ENCODE peak calls at places on chromosomes 2 and 18, in eight cellular contexts. One of them, this sample, is unnamed.

GRCh38 chr2:151021747-151022450 is 239.8 kb downstream of the RBM43 start:
- DNase-seq in amniotic stem cell: no peak
- DNase-seq in GF-D8: no peak
- DNase-seq in HTR-8/SVneo: no peak
- DNase-seq in skeletal muscle cell: no peak
- DNase-seq in stimulated activated naive CD8-positive, alpha-beta T cell treated with anti-CD3 and anti-CD28 coated beads, Interleukin-15, amount 100 ng/mL, for 72 hours: no peak
- DNase-seq in stimulated activated CD8-positive, alpha-beta memory T cell treated with anti-CD3 and anti-CD28 coated beads, Interleukin-15, amount 100 ng/mL, for 48 hours: no peak
- DNase-seq in anterior cingulate cortex: no peak
- DNase-seq in this sample: no peak

GRCh38 chr2:185643434-185643833 is 95.2 kb upstream of the FSIP2 start:
- DNase-seq in amniotic stem cell: no peak
- DNase-seq in GF-D8: no peak
- DNase-seq in HTR-8/SVneo: no peak
- DNase-seq in skeletal muscle cell: no peak
- DNase-seq in stimulated activated naive CD8-positive, alpha-beta T cell treated with anti-CD3 and anti-CD28 coated beads, Interleukin-15, amount 100 ng/mL, for 72 hours: no peak
- DNase-seq in stimulated activated CD8-positive, alpha-beta memory T cell treated with anti-CD3 and anti-CD28 coated beads, Interleukin-15, amount 100 ng/mL, for 48 hours: no peak
- DNase-seq in anterior cingulate cortex: no peak
- DNase-seq in this sample: no peak

GRCh38 chr2:1864981-1865421 is 120.7 kb upstream of the PXDN start:
- DNase-seq in amniotic stem cell: no peak
- DNase-seq in GF-D8: no peak
- DNase-seq in HTR-8/SVneo: no peak
- DNase-seq in skeletal muscle cell: no peak
- DNase-seq in stimulated activated naive CD8-positive, alpha-beta T cell treated with anti-CD3 and anti-CD28 coated beads, Interleukin-15, amount 100 ng/mL, for 72 hours: no peak
- DNase-seq in stimulated activated CD8-positive, alpha-beta memory T cell treated with anti-CD3 and anti-CD28 coated beads, Interleukin-15, amount 100 ng/mL, for 48 hours: no peak
- DNase-seq in anterior cingulate cortex: no peak
- DNase-seq in this sample: no peak

GRCh38 chr2:237955640-237956401 is 11.0 kb upstream of the UBE2F start:
- DNase-seq in amniotic stem cell: no peak
- DNase-seq in GF-D8: no peak
- DNase-seq in HTR-8/SVneo: no peak
- DNase-seq in skeletal muscle cell: no peak
- DNase-seq in stimulated activated naive CD8-positive, alpha-beta T cell treated with anti-CD3 and anti-CD28 coated beads, Interleukin-15, amount 100 ng/mL, for 72 hours: no peak
- DNase-seq in stimulated activated CD8-positive, alpha-beta memory T cell treated with anti-CD3 and anti-CD28 coated beads, Interleukin-15, amount 100 ng/mL, for 48 hours: no peak
- DNase-seq in anterior cingulate cortex: no peak
- DNase-seq in this sample: no peak

GRCh38 chr2:2873450-2873811 is 504.2 kb downstream of the EIPR1 start:
- DNase-seq in amniotic stem cell: no peak
- DNase-seq in GF-D8: no peak
- DNase-seq in HTR-8/SVneo: no peak
- DNase-seq in skeletal muscle cell: no peak
- DNase-seq in stimulated activated naive CD8-positive, alpha-beta T cell treated with anti-CD3 and anti-CD28 coated beads, Interleukin-15, amount 100 ng/mL, for 72 hours: no peak
- DNase-seq in stimulated activated CD8-positive, alpha-beta memory T cell treated with anti-CD3 and anti-CD28 coated beads, Interleukin-15, amount 100 ng/mL, for 48 hours: no peak
- DNase-seq in anterior cingulate cortex: no peak
- DNase-seq in this sample: no peak

GRCh38 chr2:8906208-8906607 is 68.8 kb upstream of the KIDINS220 start:
- DNase-seq in amniotic stem cell: no peak
- DNase-seq in GF-D8: no peak
- DNase-seq in HTR-8/SVneo: peak; percentile 25
- DNase-seq in skeletal muscle cell: peak; percentile 2
- DNase-seq in stimulated activated naive CD8-positive, alpha-beta T cell treated with anti-CD3 and anti-CD28 coated beads, Interleukin-15, amount 100 ng/mL, for 72 hours: no peak
- DNase-seq in stimulated activated CD8-positive, alpha-beta memory T cell treated with anti-CD3 and anti-CD28 coated beads, Interleukin-15, amount 100 ng/mL, for 48 hours: peak; percentile 0
- DNase-seq in anterior cingulate cortex: no peak
- DNase-seq in this sample: no peak

GRCh38 chr2:181937473-181937872 is 45.9 kb downstream of the ITPRID2 start:
- DNase-seq in amniotic stem cell: no peak
- DNase-seq in GF-D8: peak; percentile 85
- DNase-seq in HTR-8/SVneo: no peak
- DNase-seq in skeletal muscle cell: no peak
- DNase-seq in stimulated activated naive CD8-positive, alpha-beta T cell treated with anti-CD3 and anti-CD28 coated beads, Interleukin-15, amount 100 ng/mL, for 72 hours: no peak
- DNase-seq in stimulated activated CD8-positive, alpha-beta memory T cell treated with anti-CD3 and anti-CD28 coated beads, Interleukin-15, amount 100 ng/mL, for 48 hours: no peak
- DNase-seq in anterior cingulate cortex: no peak
- DNase-seq in this sample: no peak

GRCh38 chr2:187415449-187415848 is 32.6 kb downstream of the CALCRL start:
- DNase-seq in amniotic stem cell: no peak
- DNase-seq in GF-D8: no peak
- DNase-seq in HTR-8/SVneo: no peak
- DNase-seq in skeletal muscle cell: no peak
- DNase-seq in stimulated activated naive CD8-positive, alpha-beta T cell treated with anti-CD3 and anti-CD28 coated beads, Interleukin-15, amount 100 ng/mL, for 72 hours: no peak
- DNase-seq in stimulated activated CD8-positive, alpha-beta memory T cell treated with anti-CD3 and anti-CD28 coated beads, Interleukin-15, amount 100 ng/mL, for 48 hours: no peak
- DNase-seq in anterior cingulate cortex: no peak
- DNase-seq in this sample: no peak

GRCh38 chr18:8997634-8998033 is 104.9 kb upstream of the NDUFV2 start:
- DNase-seq in amniotic stem cell: no peak
- DNase-seq in GF-D8: no peak
- DNase-seq in HTR-8/SVneo: no peak
- DNase-seq in skeletal muscle cell: no peak
- DNase-seq in stimulated activated naive CD8-positive, alpha-beta T cell treated with anti-CD3 and anti-CD28 coated beads, Interleukin-15, amount 100 ng/mL, for 72 hours: no peak
- DNase-seq in stimulated activated CD8-positive, alpha-beta memory T cell treated with anti-CD3 and anti-CD28 coated beads, Interleukin-15, amount 100 ng/mL, for 48 hours: no peak
- DNase-seq in anterior cingulate cortex: no peak
- DNase-seq in this sample: no peak

GRCh38 chr2:128636802-128637147 is 318.1 kb upstream of the HS6ST1 start:
- DNase-seq in amniotic stem cell: no peak
- DNase-seq in GF-D8: no peak
- DNase-seq in HTR-8/SVneo: no peak
- DNase-seq in skeletal muscle cell: no peak
- DNase-seq in stimulated activated naive CD8-positive, alpha-beta T cell treated with anti-CD3 and anti-CD28 coated beads, Interleukin-15, amount 100 ng/mL, for 72 hours: no peak
- DNase-seq in stimulated activated CD8-positive, alpha-beta memory T cell treated with anti-CD3 and anti-CD28 coated beads, Interleukin-15, amount 100 ng/mL, for 48 hours: no peak
- DNase-seq in anterior cingulate cortex: no peak
- DNase-seq in this sample: no peak

GRCh38 chr2:177633111-177633510 is 240.5 kb downstream of the AGPS start:
- DNase-seq in amniotic stem cell: no peak
- DNase-seq in GF-D8: no peak
- DNase-seq in HTR-8/SVneo: no peak
- DNase-seq in skeletal muscle cell: no peak
- DNase-seq in stimulated activated naive CD8-positive, alpha-beta T cell treated with anti-CD3 and anti-CD28 coated beads, Interleukin-15, amount 100 ng/mL, for 72 hours: no peak
- DNase-seq in stimulated activated CD8-positive, alpha-beta memory T cell treated with anti-CD3 and anti-CD28 coated beads, Interleukin-15, amount 100 ng/mL, for 48 hours: no peak
- DNase-seq in anterior cingulate cortex: no peak
- DNase-seq in this sample: no peak

GRCh38 chr2:51526766-51527165 is 494.8 kb upstream of the NRXN1 start:
- DNase-seq in amniotic stem cell: no peak
- DNase-seq in GF-D8: no peak
- DNase-seq in HTR-8/SVneo: no peak
- DNase-seq in skeletal muscle cell: no peak
- DNase-seq in stimulated activated naive CD8-positive, alpha-beta T cell treated with anti-CD3 and anti-CD28 coated beads, Interleukin-15, amount 100 ng/mL, for 72 hours: no peak
- DNase-seq in stimulated activated CD8-positive, alpha-beta memory T cell treated with anti-CD3 and anti-CD28 coated beads, Interleukin-15, amount 100 ng/mL, for 48 hours: no peak
- DNase-seq in anterior cingulate cortex: no peak
- DNase-seq in this sample: no peak

GRCh38 chr2:208939852-208940251 is 484.0 kb upstream of the MAP2 start:
- DNase-seq in amniotic stem cell: no peak
- DNase-seq in GF-D8: no peak
- DNase-seq in HTR-8/SVneo: no peak
- DNase-seq in skeletal muscle cell: no peak
- DNase-seq in stimulated activated naive CD8-positive, alpha-beta T cell treated with anti-CD3 and anti-CD28 coated beads, Interleukin-15, amount 100 ng/mL, for 72 hours: no peak
- DNase-seq in stimulated activated CD8-positive, alpha-beta memory T cell treated with anti-CD3 and anti-CD28 coated beads, Interleukin-15, amount 100 ng/mL, for 48 hours: no peak
- DNase-seq in anterior cingulate cortex: no peak
- DNase-seq in this sample: no peak

GRCh38 chr18:49664086-49664890 is 102.4 kb downstream of the LIPG start:
- DNase-seq in amniotic stem cell: no peak
- DNase-seq in GF-D8: no peak
- DNase-seq in HTR-8/SVneo: no peak
- DNase-seq in skeletal muscle cell: no peak
- DNase-seq in stimulated activated naive CD8-positive, alpha-beta T cell treated with anti-CD3 and anti-CD28 coated beads, Interleukin-15, amount 100 ng/mL, for 72 hours: no peak
- DNase-seq in stimulated activated CD8-positive, alpha-beta memory T cell treated with anti-CD3 and anti-CD28 coated beads, Interleukin-15, amount 100 ng/mL, for 48 hours: no peak
- DNase-seq in anterior cingulate cortex: no peak
- DNase-seq in this sample: peak; percentile 34

GRCh38 chr2:200247494-200247893 is 59.0 kb upstream of the SPATS2L start:
- DNase-seq in amniotic stem cell: no peak
- DNase-seq in GF-D8: no peak
- DNase-seq in HTR-8/SVneo: no peak
- DNase-seq in skeletal muscle cell: no peak
- DNase-seq in stimulated activated naive CD8-positive, alpha-beta T cell treated with anti-CD3 and anti-CD28 coated beads, Interleukin-15, amount 100 ng/mL, for 72 hours: no peak
- DNase-seq in stimulated activated CD8-positive, alpha-beta memory T cell treated with anti-CD3 and anti-CD28 coated beads, Interleukin-15, amount 100 ng/mL, for 48 hours: no peak
- DNase-seq in anterior cingulate cortex: no peak
- DNase-seq in this sample: no peak

GRCh38 chr18:39235118-39235719 is 1669.6 kb upstream of the CELF4 start:
- DNase-seq in amniotic stem cell: no peak
- DNase-seq in GF-D8: no peak
- DNase-seq in HTR-8/SVneo: no peak
- DNase-seq in skeletal muscle cell: no peak
- DNase-seq in stimulated activated naive CD8-positive, alpha-beta T cell treated with anti-CD3 and anti-CD28 coated beads, Interleukin-15, amount 100 ng/mL, for 72 hours: no peak
- DNase-seq in stimulated activated CD8-positive, alpha-beta memory T cell treated with anti-CD3 and anti-CD28 coated beads, Interleukin-15, amount 100 ng/mL, for 48 hours: no peak
- DNase-seq in anterior cingulate cortex: no peak
- DNase-seq in this sample: no peak

GRCh38 chr2:205947621-205948495 is 138.1 kb downstream of the INO80D start:
- DNase-seq in amniotic stem cell: peak; percentile 46
- DNase-seq in GF-D8: no peak
- DNase-seq in HTR-8/SVneo: peak; percentile 73
- DNase-seq in skeletal muscle cell: peak; percentile 76
- DNase-seq in stimulated activated naive CD8-positive, alpha-beta T cell treated with anti-CD3 and anti-CD28 coated beads, Interleukin-15, amount 100 ng/mL, for 72 hours: peak; percentile 48
- DNase-seq in stimulated activated CD8-positive, alpha-beta memory T cell treated with anti-CD3 and anti-CD28 coated beads, Interleukin-15, amount 100 ng/mL, for 48 hours: peak; percentile 21
- DNase-seq in anterior cingulate cortex: peak; percentile 16
- DNase-seq in this sample: peak; percentile 62

GRCh38 chr18:13544953-13545352 is 181.4 kb downstream of the FAM210A start:
- DNase-seq in amniotic stem cell: no peak
- DNase-seq in GF-D8: no peak
- DNase-seq in HTR-8/SVneo: no peak
- DNase-seq in skeletal muscle cell: no peak
- DNase-seq in stimulated activated naive CD8-positive, alpha-beta T cell treated with anti-CD3 and anti-CD28 coated beads, Interleukin-15, amount 100 ng/mL, for 72 hours: no peak
- DNase-seq in stimulated activated CD8-positive, alpha-beta memory T cell treated with anti-CD3 and anti-CD28 coated beads, Interleukin-15, amount 100 ng/mL, for 48 hours: no peak
- DNase-seq in anterior cingulate cortex: no peak
- DNase-seq in this sample: no peak

GRCh38 chr2:148299616-148300015 is 278.7 kb downstream of the MBD5 start:
- DNase-seq in amniotic stem cell: no peak
- DNase-seq in GF-D8: no peak
- DNase-seq in HTR-8/SVneo: no peak
- DNase-seq in skeletal muscle cell: no peak
- DNase-seq in stimulated activated naive CD8-positive, alpha-beta T cell treated with anti-CD3 and anti-CD28 coated beads, Interleukin-15, amount 100 ng/mL, for 72 hours: no peak
- DNase-seq in stimulated activated CD8-positive, alpha-beta memory T cell treated with anti-CD3 and anti-CD28 coated beads, Interleukin-15, amount 100 ng/mL, for 48 hours: no peak
- DNase-seq in anterior cingulate cortex: no peak
- DNase-seq in this sample: no peak

GRCh38 chr2:58054264-58054663 is 7.7 kb downstream of the VRK2 start:
- DNase-seq in amniotic stem cell: no peak
- DNase-seq in GF-D8: peak; percentile 65
- DNase-seq in HTR-8/SVneo: no peak
- DNase-seq in skeletal muscle cell: no peak
- DNase-seq in stimulated activated naive CD8-positive, alpha-beta T cell treated with anti-CD3 and anti-CD28 coated beads, Interleukin-15, amount 100 ng/mL, for 72 hours: no peak
- DNase-seq in stimulated activated CD8-positive, alpha-beta memory T cell treated with anti-CD3 and anti-CD28 coated beads, Interleukin-15, amount 100 ng/mL, for 48 hours: no peak
- DNase-seq in anterior cingulate cortex: no peak
- DNase-seq in this sample: no peak

GRCh38 chr2:227325824-227326195 is 759 bp downstream of the MFF start:
- DNase-seq in amniotic stem cell: peak; percentile 10
- DNase-seq in GF-D8: peak; percentile 22
- DNase-seq in HTR-8/SVneo: peak; percentile 38
- DNase-seq in skeletal muscle cell: no peak
- DNase-seq in stimulated activated naive CD8-positive, alpha-beta T cell treated with anti-CD3 and anti-CD28 coated beads, Interleukin-15, amount 100 ng/mL, for 72 hours: no peak
- DNase-seq in stimulated activated CD8-positive, alpha-beta memory T cell treated with anti-CD3 and anti-CD28 coated beads, Interleukin-15, amount 100 ng/mL, for 48 hours: no peak
- DNase-seq in anterior cingulate cortex: peak; percentile 23
- DNase-seq in this sample: no peak

GRCh38 chr2:20189299-20189931 is 35.5 kb downstream of the SDC1 start:
- DNase-seq in amniotic stem cell: no peak
- DNase-seq in GF-D8: no peak
- DNase-seq in HTR-8/SVneo: no peak
- DNase-seq in skeletal muscle cell: no peak
- DNase-seq in stimulated activated naive CD8-positive, alpha-beta T cell treated with anti-CD3 and anti-CD28 coated beads, Interleukin-15, amount 100 ng/mL, for 72 hours: no peak
- DNase-seq in stimulated activated CD8-positive, alpha-beta memory T cell treated with anti-CD3 and anti-CD28 coated beads, Interleukin-15, amount 100 ng/mL, for 48 hours: no peak
- DNase-seq in anterior cingulate cortex: no peak
- DNase-seq in this sample: no peak

GRCh38 chr2:73292906-73293533 is 328 bp downstream of the EGR4 start:
- DNase-seq in amniotic stem cell: no peak
- DNase-seq in GF-D8: no peak
- DNase-seq in HTR-8/SVneo: no peak
- DNase-seq in skeletal muscle cell: no peak
- DNase-seq in stimulated activated naive CD8-positive, alpha-beta T cell treated with anti-CD3 and anti-CD28 coated beads, Interleukin-15, amount 100 ng/mL, for 72 hours: peak; percentile 20
- DNase-seq in stimulated activated CD8-positive, alpha-beta memory T cell treated with anti-CD3 and anti-CD28 coated beads, Interleukin-15, amount 100 ng/mL, for 48 hours: no peak
- DNase-seq in anterior cingulate cortex: no peak
- DNase-seq in this sample: no peak

GRCh38 chr2:53490659-53491058 is 276.9 kb upstream of the CHAC2 start:
- DNase-seq in amniotic stem cell: no peak
- DNase-seq in GF-D8: no peak
- DNase-seq in HTR-8/SVneo: no peak
- DNase-seq in skeletal muscle cell: peak; percentile 24
- DNase-seq in stimulated activated naive CD8-positive, alpha-beta T cell treated with anti-CD3 and anti-CD28 coated beads, Interleukin-15, amount 100 ng/mL, for 72 hours: no peak
- DNase-seq in stimulated activated CD8-positive, alpha-beta memory T cell treated with anti-CD3 and anti-CD28 coated beads, Interleukin-15, amount 100 ng/mL, for 48 hours: no peak
- DNase-seq in anterior cingulate cortex: peak; percentile 64
- DNase-seq in this sample: no peak

GRCh38 chr2:7567646-7568045 is 650.4 kb downstream of the RNF144A start:
- DNase-seq in amniotic stem cell: no peak
- DNase-seq in GF-D8: no peak
- DNase-seq in HTR-8/SVneo: no peak
- DNase-seq in skeletal muscle cell: no peak
- DNase-seq in stimulated activated naive CD8-positive, alpha-beta T cell treated with anti-CD3 and anti-CD28 coated beads, Interleukin-15, amount 100 ng/mL, for 72 hours: peak; percentile 76
- DNase-seq in stimulated activated CD8-positive, alpha-beta memory T cell treated with anti-CD3 and anti-CD28 coated beads, Interleukin-15, amount 100 ng/mL, for 48 hours: peak; percentile 72
- DNase-seq in anterior cingulate cortex: no peak
- DNase-seq in this sample: no peak

GRCh38 chr18:50113726-50114125 is 81.2 kb downstream of the MYO5B start:
- DNase-seq in amniotic stem cell: no peak
- DNase-seq in GF-D8: no peak
- DNase-seq in HTR-8/SVneo: no peak
- DNase-seq in skeletal muscle cell: no peak
- DNase-seq in stimulated activated naive CD8-positive, alpha-beta T cell treated with anti-CD3 and anti-CD28 coated beads, Interleukin-15, amount 100 ng/mL, for 72 hours: no peak
- DNase-seq in stimulated activated CD8-positive, alpha-beta memory T cell treated with anti-CD3 and anti-CD28 coated beads, Interleukin-15, amount 100 ng/mL, for 48 hours: no peak
- DNase-seq in anterior cingulate cortex: no peak
- DNase-seq in this sample: no peak

GRCh38 chr2:104504331-104505073 is 349.4 kb upstream of the POU3F3 start:
- DNase-seq in amniotic stem cell: no peak
- DNase-seq in GF-D8: no peak
- DNase-seq in HTR-8/SVneo: no peak
- DNase-seq in skeletal muscle cell: no peak
- DNase-seq in stimulated activated naive CD8-positive, alpha-beta T cell treated with anti-CD3 and anti-CD28 coated beads, Interleukin-15, amount 100 ng/mL, for 72 hours: no peak
- DNase-seq in stimulated activated CD8-positive, alpha-beta memory T cell treated with anti-CD3 and anti-CD28 coated beads, Interleukin-15, amount 100 ng/mL, for 48 hours: no peak
- DNase-seq in anterior cingulate cortex: no peak
- DNase-seq in this sample: no peak

GRCh38 chr2:240739797-240740196 is 48.1 kb downstream of the AQP12A start:
- DNase-seq in amniotic stem cell: no peak
- DNase-seq in GF-D8: no peak
- DNase-seq in HTR-8/SVneo: no peak
- DNase-seq in skeletal muscle cell: no peak
- DNase-seq in stimulated activated naive CD8-positive, alpha-beta T cell treated with anti-CD3 and anti-CD28 coated beads, Interleukin-15, amount 100 ng/mL, for 72 hours: no peak
- DNase-seq in stimulated activated CD8-positive, alpha-beta memory T cell treated with anti-CD3 and anti-CD28 coated beads, Interleukin-15, amount 100 ng/mL, for 48 hours: peak; percentile 12
- DNase-seq in anterior cingulate cortex: no peak
- DNase-seq in this sample: no peak

GRCh38 chr2:240204431-240205276 is 64.2 kb upstream of the OTOS start:
- DNase-seq in amniotic stem cell: no peak
- DNase-seq in GF-D8: no peak
- DNase-seq in HTR-8/SVneo: no peak
- DNase-seq in skeletal muscle cell: no peak
- DNase-seq in stimulated activated naive CD8-positive, alpha-beta T cell treated with anti-CD3 and anti-CD28 coated beads, Interleukin-15, amount 100 ng/mL, for 72 hours: no peak
- DNase-seq in stimulated activated CD8-positive, alpha-beta memory T cell treated with anti-CD3 and anti-CD28 coated beads, Interleukin-15, amount 100 ng/mL, for 48 hours: no peak
- DNase-seq in anterior cingulate cortex: no peak
- DNase-seq in this sample: no peak

GRCh38 chr2:11248-11941 is 34.9 kb downstream of the FAM110C start:
- DNase-seq in amniotic stem cell: peak; percentile 2
- DNase-seq in GF-D8: no peak
- DNase-seq in HTR-8/SVneo: no peak
- DNase-seq in skeletal muscle cell: no peak
- DNase-seq in stimulated activated naive CD8-positive, alpha-beta T cell treated with anti-CD3 and anti-CD28 coated beads, Interleukin-15, amount 100 ng/mL, for 72 hours: peak; percentile 55
- DNase-seq in stimulated activated CD8-positive, alpha-beta memory T cell treated with anti-CD3 and anti-CD28 coated beads, Interleukin-15, amount 100 ng/mL, for 48 hours: peak; percentile 72
- DNase-seq in anterior cingulate cortex: no peak
- DNase-seq in this sample: peak; percentile 33

GRCh38 chr2:69097148-69097610 is 84.2 kb downstream of the ANTXR1 start:
- DNase-seq in amniotic stem cell: no peak
- DNase-seq in GF-D8: no peak
- DNase-seq in HTR-8/SVneo: no peak
- DNase-seq in skeletal muscle cell: no peak
- DNase-seq in stimulated activated naive CD8-positive, alpha-beta T cell treated with anti-CD3 and anti-CD28 coated beads, Interleukin-15, amount 100 ng/mL, for 72 hours: no peak
- DNase-seq in stimulated activated CD8-positive, alpha-beta memory T cell treated with anti-CD3 and anti-CD28 coated beads, Interleukin-15, amount 100 ng/mL, for 48 hours: no peak
- DNase-seq in anterior cingulate cortex: no peak
- DNase-seq in this sample: no peak

GRCh38 chr2:65728477-65729180 is 296.2 kb upstream of the SPRED2 start:
- DNase-seq in amniotic stem cell: no peak
- DNase-seq in GF-D8: no peak
- DNase-seq in HTR-8/SVneo: no peak
- DNase-seq in skeletal muscle cell: no peak
- DNase-seq in stimulated activated naive CD8-positive, alpha-beta T cell treated with anti-CD3 and anti-CD28 coated beads, Interleukin-15, amount 100 ng/mL, for 72 hours: no peak
- DNase-seq in stimulated activated CD8-positive, alpha-beta memory T cell treated with anti-CD3 and anti-CD28 coated beads, Interleukin-15, amount 100 ng/mL, for 48 hours: no peak
- DNase-seq in anterior cingulate cortex: no peak
- DNase-seq in this sample: peak; percentile 47

GRCh38 chr2:9779572-9780264 is 63.6 kb upstream of the TAF1B start:
- DNase-seq in amniotic stem cell: no peak
- DNase-seq in GF-D8: peak; percentile 40
- DNase-seq in HTR-8/SVneo: no peak
- DNase-seq in skeletal muscle cell: no peak
- DNase-seq in stimulated activated naive CD8-positive, alpha-beta T cell treated with anti-CD3 and anti-CD28 coated beads, Interleukin-15, amount 100 ng/mL, for 72 hours: peak; percentile 49
- DNase-seq in stimulated activated CD8-positive, alpha-beta memory T cell treated with anti-CD3 and anti-CD28 coated beads, Interleukin-15, amount 100 ng/mL, for 48 hours: peak; percentile 42
- DNase-seq in anterior cingulate cortex: no peak
- DNase-seq in this sample: no peak